ENCODE peak calls at places on chromosomes 7 and 10, in nine cellular contexts. W, N, J, H, T, L, K, E and R are unnamed samples.

GRCh38 chr10:79378647-79379511 is 31.6 kb downstream of the PPIF start:
- DNase-seq in W (no peak), N (no peak), J (no peak), H (no peak), T (peak; percentile 34), L (no peak), K (no peak), E (no peak), R (no peak)

GRCh38 chr10:4371691-4372295 is 454.2 kb upstream of the AKR1E2 start:
- DNase-seq in W (no peak), N (no peak), J (no peak), H (no peak), T (no peak), L (no peak), K (no peak), E (no peak), R (no peak)

GRCh38 chr10:23035569-23035968 is 59.8 kb upstream of the MSRB2 start:
- DNase-seq in W (no peak), N (peak; percentile 22), J (no peak), H (peak; percentile 22), T (no peak), L (no peak), K (peak; percentile 64), E (peak; percentile 11), R (no peak)

GRCh38 chr7:90607196-90607595 is 11.1 kb downstream of the CDK14 start:
- DNase-seq in W (peak; percentile 13), N (no peak), J (no peak), H (no peak), T (no peak), L (no peak), K (no peak), E (peak; percentile 20), R (no peak)

GRCh38 chr7:41956276-41956675 is 253.4 kb upstream of the INHBA start:
- DNase-seq in W (no peak), N (no peak), J (no peak), H (no peak), T (no peak), L (no peak), K (no peak), E (peak; percentile 67), R (no peak)

GRCh38 chr10:132376394-132376851 is 20.6 kb upstream of the PWWP2B start:
- DNase-seq in W (no peak), N (peak; percentile 12), J (no peak), H (no peak), T (peak; percentile 48), L (peak; percentile 20), K (no peak), E (no peak), R (peak; percentile 20)

GRCh38 chr10:21517134-21517982 is 8.1 kb downstream of the SKIDA1 start:
- DNase-seq in W (no peak), N (peak; percentile 60), J (no peak), H (peak; percentile 52), T (peak; percentile 71), L (peak; percentile 56), K (peak; percentile 86), E (peak; percentile 58), R (no peak)

GRCh38 chr7:105352922-105353668 is 35.6 kb downstream of the SRPK2 start:
- DNase-seq in W (no peak), N (no peak), J (no peak), H (no peak), T (no peak), L (no peak), K (no peak), E (peak; percentile 21), R (no peak)

GRCh38 chr10:75034131-75034512 is 77.3 kb upstream of the SAMD8 start:
- DNase-seq in W (no peak), N (no peak), J (no peak), H (no peak), T (no peak), L (no peak), K (no peak), E (peak; percentile 25), R (no peak)

GRCh38 chr7:141198191-141198958 is 124.5 kb downstream of the TMEM178B start:
- DNase-seq in W (no peak), N (no peak), J (peak; percentile 10), H (no peak), T (no peak), L (no peak), K (no peak), E (peak; percentile 8), R (no peak)

GRCh38 chr7:127393370-127394058 is 1.0 kb upstream of the ZNF800 start:
- DNase-seq in W (no peak), N (no peak), J (no peak), H (peak; percentile 8), T (peak; percentile 46), L (no peak), K (peak; percentile 41), E (no peak), R (no peak)

GRCh38 chr10:27155073-27155754 is at the start of gene MASTL:
- DNase-seq in W (peak; percentile 65), N (peak; percentile 91), J (peak; percentile 65), H (peak; percentile 97), T (peak; percentile 95), L (peak; percentile 93), K (peak; percentile 90), E (peak; percentile 92), R (peak; percentile 96)

GRCh38 chr10:88048312-88048711 is 184.9 kb downstream of the PTEN start:
- DNase-seq in W (no peak), N (no peak), J (no peak), H (no peak), T (no peak), L (no peak), K (no peak), E (peak; percentile 18), R (no peak)

DNA sequence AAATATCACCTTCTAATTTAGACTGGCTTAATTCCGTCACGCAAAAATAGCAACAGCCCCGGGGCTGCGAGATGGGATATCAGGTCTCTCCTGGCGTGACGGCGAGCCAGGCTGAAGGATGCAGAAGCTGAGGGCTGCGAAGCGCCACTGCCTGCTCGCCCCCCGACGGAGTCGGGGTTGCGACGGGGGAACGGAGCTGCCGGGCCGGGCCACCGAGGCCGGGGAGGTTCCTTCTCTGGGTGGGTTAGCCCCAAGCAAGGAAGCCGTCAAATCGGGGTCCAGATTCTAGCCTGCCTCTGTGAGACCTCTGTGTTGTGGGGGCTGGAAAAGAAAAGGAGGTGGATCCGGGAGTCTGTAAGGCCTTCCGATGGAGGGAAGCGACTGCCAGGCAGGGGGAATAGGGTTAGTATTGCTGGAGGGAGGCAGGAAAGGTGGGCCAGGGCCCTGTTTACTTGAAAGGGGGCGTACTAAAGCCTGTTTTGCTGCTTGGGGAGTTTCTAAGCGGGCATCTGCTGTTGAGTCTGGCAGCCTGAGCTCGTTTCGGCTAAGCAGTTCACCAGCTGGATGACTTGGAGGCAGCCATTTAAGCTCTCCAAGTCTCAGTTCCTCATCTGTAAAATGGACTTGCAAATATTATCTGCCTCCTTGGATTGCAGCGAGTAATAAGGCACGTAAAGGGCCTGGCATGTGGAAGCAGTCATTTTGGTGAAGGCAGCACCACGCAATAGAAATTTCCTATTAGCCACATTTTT is 43.8 kb downstream of the LDB3 start:
- DNase-seq in W (no peak), N (peak; percentile 57), J (no peak), H (no peak), T (no peak), L (no peak), K (peak; percentile 67), E (peak; percentile 21), R (peak; percentile 28)
- TF ChIP-seq CTCF in W (no peak), N (no peak), J (no peak), H (no peak), T (no peak), L (no peak), K (no peak), E (no peak), R (no peak)

GRCh38 chr10:12333382-12334185 is 15.8 kb upstream of the CAMK1D start:
- DNase-seq in W (peak; percentile 91), N (no peak), J (peak; percentile 92), H (peak; percentile 79), T (peak; percentile 77), L (no peak), K (no peak), E (peak; percentile 95), R (peak; percentile 92)
- TF ChIP-seq CTCF in W (no peak), N (no peak), J (no peak), H (no peak), T (no peak), L (no peak), K (no peak), E (no peak), R (no peak)

DNA sequence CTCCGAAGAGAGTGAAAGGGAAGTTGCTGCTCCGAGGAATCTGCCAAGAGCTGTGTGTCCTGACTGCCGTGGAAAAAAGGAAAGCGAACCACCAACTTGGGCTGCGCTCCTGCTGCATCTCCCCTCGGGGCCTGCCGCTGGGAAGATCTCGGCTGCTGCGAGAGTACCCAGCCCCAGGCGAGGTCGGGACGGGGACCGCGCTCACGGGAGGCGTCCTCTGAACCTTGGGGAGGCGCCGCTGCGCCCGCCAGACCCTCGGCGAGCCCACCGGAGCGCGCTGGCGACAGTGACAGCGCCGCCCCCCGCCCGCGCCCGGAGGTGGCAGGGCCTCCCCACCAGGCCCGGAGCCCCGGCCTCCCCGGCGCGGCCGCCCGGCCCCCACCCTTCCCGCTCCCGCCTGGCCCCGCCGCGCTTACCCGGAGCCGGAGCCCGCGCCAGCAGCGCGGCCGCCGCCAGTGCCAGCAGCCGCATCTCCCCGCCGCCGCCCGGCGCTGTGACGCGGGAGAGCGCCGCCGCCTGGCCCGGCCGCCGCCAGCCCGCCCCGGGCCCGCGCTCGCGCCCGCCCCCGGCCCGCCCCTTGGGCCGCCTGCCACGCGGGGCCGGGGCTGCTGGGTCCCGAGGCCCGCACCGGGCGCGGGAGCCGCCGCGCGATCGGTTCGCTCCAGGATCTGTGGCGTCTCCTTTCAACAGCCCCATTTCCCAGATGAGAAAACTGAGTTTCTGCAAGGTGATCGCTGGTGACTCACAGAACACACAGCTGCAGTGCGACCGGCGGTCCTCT is at the start of gene VSTM4:
- DNase-seq in W (no peak), N (peak; percentile 57), J (no peak), H (peak; percentile 70), T (no peak), L (no peak), K (peak; percentile 82), E (peak; percentile 43), R (no peak)
- TF ChIP-seq CTCF in W (no peak), N (no peak), J (no peak), H (peak; percentile 16), T (no peak), L (no peak), K (peak; percentile 18), E (no peak), R (no peak)

GRCh38 chr7:80187279-80187678 is 52.6 kb downstream of the GNAI1 start:
- DNase-seq in W (no peak), N (no peak), J (no peak), H (no peak), T (no peak), L (no peak), K (no peak), E (no peak), R (no peak)

GRCh38 chr7:80187727-80188126 is 53.1 kb downstream of the GNAI1 start:
- DNase-seq in W (no peak), N (no peak), J (no peak), H (no peak), T (no peak), L (no peak), K (no peak), E (no peak), R (no peak)

GRCh38 chr7:80185571-80185970 is 50.9 kb downstream of the GNAI1 start:
- DNase-seq in W (no peak), N (no peak), J (no peak), H (no peak), T (no peak), L (no peak), K (no peak), E (no peak), R (no peak)

GRCh38 chr7:80186721-80187120 is 52.1 kb downstream of the GNAI1 start:
- DNase-seq in W (no peak), N (no peak), J (no peak), H (no peak), T (no peak), L (no peak), K (no peak), E (no peak), R (no peak)

GRCh38 chr7:80189638-80190037 is 55.0 kb downstream of the GNAI1 start:
- DNase-seq in W (no peak), N (no peak), J (no peak), H (no peak), T (no peak), L (no peak), K (no peak), E (no peak), R (no peak)
- TF ChIP-seq CTCF in W (no peak), N (no peak), J (no peak), H (no peak), T (no peak), L (no peak), K (no peak), E (no peak), R (no peak)